ENCODE peak calls at places on chromosome 21, in four cellular contexts. One of them, this sample, is unnamed.

GRCh38 chr21:46425566-46425965 is 33.1 kb upstream of the DIP2A start:
- DNase-seq in fibroblast of lung: no peak
- DNase-seq in NB4: no peak
- DNase-seq in body of pancreas: no peak
- DNase-seq in this sample: no peak

GRCh38 chr21:34807881-34808568 is 139.2 kb downstream of the CLIC6 start:
- DNase-seq in body of pancreas: no peak
- DNase-seq in NB4: peak
- DNase-seq in fibroblast of lung: peak
- DNase-seq in this sample: peak

GRCh38 chr21:35370071-35370470 is 321.0 kb upstream of the RUNX1 start:
- DNase-seq in NB4: no peak
- DNase-seq in body of pancreas: no peak
- DNase-seq in fibroblast of lung: no peak
- DNase-seq in this sample: no peak

GRCh38 chr21:46325073-46325912 is 1.3 kb downstream of the PCNT start:
- DNase-seq in body of pancreas: peak
- DNase-seq in NB4: peak
- DNase-seq in fibroblast of lung: peak
- DNase-seq in this sample: peak

GRCh38 chr21:39088831-39089380 is 94.3 kb downstream of the PSMG1 start:
- DNase-seq in NB4: no peak
- DNase-seq in body of pancreas: no peak
- DNase-seq in fibroblast of lung: peak
- DNase-seq in this sample: peak

GRCh38 chr21:35020446-35020845 is 28.7 kb downstream of the RUNX1 start:
- DNase-seq in fibroblast of lung: no peak
- DNase-seq in NB4: no peak
- DNase-seq in body of pancreas: no peak
- DNase-seq in this sample: no peak

GRCh38 chr21:33230518-33231324 is 983 bp downstream of the IFNAR2 start:
- DNase-seq in fibroblast of lung: peak
- DNase-seq in NB4: peak
- DNase-seq in body of pancreas: peak
- DNase-seq in this sample: peak

GRCh38 chr21:19022978-19023377 is 619.4 kb upstream of the TMPRSS15 start:
- DNase-seq in NB4: no peak
- DNase-seq in body of pancreas: no peak
- DNase-seq in fibroblast of lung: no peak
- DNase-seq in this sample: no peak

GRCh38 chr21:40516336-40516735 is 330.6 kb downstream of the DSCAM start:
- DNase-seq in NB4: peak
- DNase-seq in body of pancreas: no peak
- DNase-seq in fibroblast of lung: no peak
- DNase-seq in this sample: no peak
- H3K4me3 ChIP-seq in NB4: no peak
- H3K4me3 ChIP-seq in body of pancreas: no peak
- H3K4me3 ChIP-seq in fibroblast of lung: no peak
- H3K4me3 ChIP-seq in this sample: no peak

GRCh38 chr21:45227735-45228134 is 60.0 kb downstream of the POFUT2 start:
- DNase-seq in body of pancreas: no peak
- DNase-seq in fibroblast of lung: no peak
- DNase-seq in NB4: no peak
- DNase-seq in this sample: no peak
- TF ChIP-seq CTCF in body of pancreas: no peak
- TF ChIP-seq CTCF in fibroblast of lung: no peak
- TF ChIP-seq CTCF in NB4: no peak
- TF ChIP-seq CTCF in this sample: no peak

DNA sequence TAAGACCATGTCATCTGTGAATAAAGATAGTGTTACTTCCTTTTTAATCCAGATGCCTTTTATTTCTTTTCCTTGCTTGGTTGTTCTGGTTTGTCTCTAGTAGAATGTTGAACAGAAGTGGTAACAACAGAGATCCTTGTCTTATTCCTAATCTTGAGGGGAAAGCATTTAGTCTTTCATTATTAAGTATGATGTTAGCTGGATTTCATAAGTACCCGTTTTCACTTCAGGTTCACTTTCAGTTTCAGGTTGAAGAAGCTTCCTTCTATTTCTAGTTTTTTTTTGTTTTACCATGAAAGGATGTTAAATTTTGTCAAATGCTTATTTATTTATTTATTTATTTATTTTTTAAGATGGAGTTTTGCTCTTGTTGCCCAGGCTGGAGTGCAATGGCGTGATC is 22.3 kb upstream of the AGPAT3 start:
- DNase-seq in NB4: peak
- DNase-seq in body of pancreas: no peak
- DNase-seq in fibroblast of lung: no peak
- DNase-seq in this sample: no peak
- H3K4me3 ChIP-seq in NB4: no peak
- H3K4me3 ChIP-seq in body of pancreas: no peak
- H3K4me3 ChIP-seq in fibroblast of lung: no peak
- H3K4me3 ChIP-seq in this sample: no peak

GRCh38 chr21:44510508-44511218 is 29.3 kb downstream of the KRTAP10-1 start:
- DNase-seq in body of pancreas: peak
- DNase-seq in fibroblast of lung: no peak
- DNase-seq in NB4: peak
- DNase-seq in this sample: peak

GRCh38 chr21:44508426-44508710 is 31.6 kb downstream of the KRTAP10-1 start:
- DNase-seq in body of pancreas: no peak
- DNase-seq in NB4: no peak
- DNase-seq in fibroblast of lung: no peak
- DNase-seq in this sample: no peak

GRCh38 chr21:44508711-44509445 is 31.1 kb downstream of the KRTAP10-1 start:
- DNase-seq in body of pancreas: no peak
- DNase-seq in NB4: no peak
- DNase-seq in fibroblast of lung: no peak
- DNase-seq in this sample: no peak

GRCh38 chr21:44510109-44510507 is 29.9 kb downstream of the KRTAP10-1 start:
- DNase-seq in fibroblast of lung: no peak
- DNase-seq in NB4: no peak
- DNase-seq in body of pancreas: no peak
- DNase-seq in this sample: no peak

GRCh38 chr21:44509539-44509938 is 30.5 kb downstream of the KRTAP10-1 start:
- DNase-seq in fibroblast of lung: no peak
- DNase-seq in NB4: peak
- DNase-seq in body of pancreas: peak
- DNase-seq in this sample: no peak
- TF ChIP-seq CTCF in fibroblast of lung: no peak
- TF ChIP-seq CTCF in NB4: no peak
- TF ChIP-seq CTCF in body of pancreas: peak
- TF ChIP-seq CTCF in this sample: no peak

This sample was measured in fibroblast of mammary gland.